ENCODE peak calls at places on chromosomes 1 and 21, in six cellular contexts. Y is nucleus accumbens, E is PC-3, R is GM13976, A is colonic mucosa, J is fibroblast of the conjunctiva. B is an unnamed sample.

GRCh38 chr1:179951383-179952144 is 3.0 kb upstream of the CEP350 start:
- DNase-seq in A (no peak), R (no peak), Y (no peak), J (no peak), E (no peak), B (no peak)

GRCh38 chr1:19198820-19199219 is 11.2 kb downstream of the UBR4 start:
- DNase-seq in J (no peak), Y (no peak), A (no peak), R (no peak), E (no peak), B (no peak)

GRCh38 chr1:24881034-24881433 is 49.0 kb downstream of the RUNX3 start:
- DNase-seq in Y (no peak), A (no peak), J (no peak), R (no peak), E (no peak), B (no peak)

GRCh38 chr21:41186763-41187536 is 19.0 kb downstream of the BACE2 start:
- DNase-seq in A (no peak), Y (no peak), J (no peak), R (no peak), E (no peak), B (peak)

GRCh38 chr1:7420706-7421105 is 350.4 kb upstream of the VAMP3 start:
- DNase-seq in Y (no peak), E (no peak), A (no peak), J (no peak), R (no peak), B (no peak)

GRCh38 chr1:219119839-219120238 is 53.8 kb upstream of the LYPLAL1 start:
- DNase-seq in J (no peak), Y (no peak), A (no peak), R (no peak), E (no peak), B (no peak)

GRCh38 chr1:175314300-175314699 is 121.7 kb upstream of the KIAA0040 start:
- DNase-seq in E (no peak), J (no peak), Y (no peak), R (no peak), A (no peak), B (peak)

GRCh38 chr1:7550981-7551380 is 220.1 kb upstream of the VAMP3 start:
- DNase-seq in J (no peak), R (no peak), A (peak), Y (no peak), E (no peak), B (no peak)

GRCh38 chr1:36803870-36804560 is 230.3 kb downstream of the GRIK3 start:
- DNase-seq in R (no peak), E (no peak), A (no peak), J (no peak), Y (no peak), B (no peak)

GRCh38 chr1:5478961-5479360 is 513.3 kb downstream of the NPHP4 start:
- DNase-seq in R (no peak), J (no peak), Y (no peak), A (no peak), E (no peak), B (no peak)

GRCh38 chr1:235513495-235514366 is 9.5 kb upstream of the B3GALNT2 start:
- DNase-seq in E (peak), R (peak), J (peak), A (peak), Y (no peak), B (peak)

GRCh38 chr1:112557385-112557784 is 48.6 kb downstream of the WNT2B start:
- DNase-seq in Y (no peak), J (no peak), R (no peak), E (no peak), A (no peak), B (no peak)

GRCh38 chr1:84257617-84258016 is 43.9 kb upstream of the SAMD13 start:
- DNase-seq in E (no peak), J (no peak), R (no peak), A (no peak), Y (no peak), B (no peak)

GRCh38 chr1:31763671-31764306 is 351 bp downstream of the ADGRB2 start:
- DNase-seq in Y (no peak), J (no peak), R (no peak), A (no peak), E (no peak), B (no peak)

GRCh38 chr1:72649974-72650373 is 367.6 kb upstream of the NEGR1 start:
- DNase-seq in E (peak), R (no peak), J (no peak), A (no peak), Y (no peak), B (peak)

GRCh38 chr1:229557214-229557850 is 1.2 kb downstream of the ABCB10 start:
- DNase-seq in R (peak), E (peak), J (no peak), Y (no peak), A (no peak), B (no peak)

GRCh38 chr1:48309564-48310082 is 87.1 kb downstream of the SLC5A9 start:
- DNase-seq in A (no peak), Y (no peak), R (no peak), J (no peak), E (no peak), B (no peak)

GRCh38 chr1:246139745-246140182 is 367.3 kb downstream of the SMYD3 start:
- DNase-seq in A (no peak), J (peak), R (no peak), E (peak), Y (no peak), B (peak)

GRCh38 chr1:35857830-35858229 is 25.2 kb upstream of the AGO1 start:
- DNase-seq in E (peak), J (peak), A (no peak), R (peak), Y (no peak), B (no peak)

GRCh38 chr21:39000496-39000895 is 182.8 kb downstream of the PSMG1 start:
- DNase-seq in Y (no peak), R (no peak), A (no peak), E (peak), J (no peak), B (peak)